ENCODE peak calls at places on chromosome 1, in ten cellular contexts. D is amniotic stem cell; A is RWPE1; J is anterior cingulate cortex; L is GM13976; Y is neuronal stem cell; H is glutamatergic neuron; V is T-helper 2 cell; X is CD4-positive, alpha-beta T cell; P is activated T-cell treated with anti-CD3 and anti-CD28 coated beads, Interleukin-2, amount 50 U/mL, for 72 hours. I is an unnamed sample.

GRCh38 chr1:227892930-227893695 is 54.6 kb downstream of the WNT9A start:
- DNase-seq in H (peak), A (no peak), Y (no peak), V (no peak), J (no peak), P (no peak), L (no peak), X (peak), D (no peak), I (no peak)

GRCh38 chr1:72221811-72222210 is 60.5 kb downstream of the NEGR1 start:
- DNase-seq in A (no peak), Y (no peak), H (no peak), P (no peak), X (no peak), V (peak), D (no peak), L (no peak), J (no peak), I (no peak)

GRCh38 chr1:52633291-52633754 is 355 bp downstream of the SHISAL2A start:
- DNase-seq in A (no peak), Y (peak), P (peak), X (peak), L (peak), D (no peak), H (peak), V (peak), J (no peak), I (peak)

GRCh38 chr1:76074321-76075187 is at the start of gene ST6GALNAC3:
- DNase-seq in Y (peak), A (peak), H (peak), V (peak), J (peak), X (peak), D (no peak), L (peak), P (peak), I (peak)

GRCh38 chr1:21278208-21278861 is 11.9 kb downstream of the ECE1 start:
- DNase-seq in X (no peak), L (no peak), J (no peak), V (no peak), D (no peak), P (no peak), Y (peak), A (no peak), H (no peak), I (no peak)

GRCh38 chr1:22204989-22205913 is 62.4 kb upstream of the WNT4 start:
- DNase-seq in J (no peak), H (no peak), Y (no peak), P (no peak), V (no peak), D (no peak), X (no peak), L (no peak), A (no peak), I (no peak)

GRCh38 chr1:201774224-201774982 is 54.6 kb upstream of the IPO9 start:
- DNase-seq in X (no peak), H (no peak), D (no peak), A (no peak), P (no peak), Y (no peak), V (no peak), J (no peak), L (no peak), I (no peak)

GRCh38 chr1:109254621-109255096 is 5.3 kb downstream of the CELSR2 start:
- DNase-seq in L (no peak), P (no peak), X (no peak), D (no peak), Y (no peak), J (no peak), V (no peak), A (no peak), H (peak), I (no peak)

GRCh38 chr1:171257207-171258052 is 9.1 kb downstream of the FMO1 start:
- DNase-seq in L (no peak), P (no peak), A (peak), H (no peak), V (no peak), X (no peak), D (no peak), Y (no peak), J (no peak), I (no peak)

GRCh38 chr1:208747979-208748378 is 503.8 kb upstream of the PLXNA2 start:
- DNase-seq in V (no peak), J (no peak), H (no peak), D (no peak), A (no peak), L (no peak), X (no peak), P (no peak), Y (no peak), I (no peak)

GRCh38 chr1:38375035-38375434 is 328.4 kb upstream of the POU3F1 start:
- DNase-seq in X (no peak), L (no peak), Y (no peak), P (no peak), H (no peak), D (no peak), J (no peak), V (no peak), A (no peak), I (no peak)

GRCh38 chr1:236419502-236419901 is 25.4 kb downstream of the EDARADD start:
- DNase-seq in A (no peak), Y (no peak), H (no peak), P (no peak), X (no peak), V (no peak), D (no peak), J (no peak), L (no peak), I (no peak)

GRCh38 chr1:72357411-72357810 is 75.1 kb upstream of the NEGR1 start:
- DNase-seq in H (no peak), L (no peak), Y (no peak), X (no peak), A (no peak), V (no peak), D (no peak), J (no peak), P (no peak), I (no peak)

GRCh38 chr1:8727809-8728213 is 89.6 kb downstream of the RERE start:
- DNase-seq in P (no peak), J (peak), L (peak), H (peak), V (no peak), X (no peak), D (no peak), A (no peak), Y (no peak), I (no peak)

GRCh38 chr1:168428063-168428731 is 115.6 kb downstream of the XCL2 start:
- DNase-seq in P (no peak), J (peak), A (no peak), Y (no peak), D (no peak), L (no peak), H (no peak), X (no peak), V (no peak), I (peak)

GRCh38 chr1:195462646-195463045 is 1145.6 kb downstream of the KCNT2 start:
- DNase-seq in Y (no peak), H (no peak), A (peak), L (no peak), D (peak), X (no peak), P (no peak), V (no peak), J (no peak), I (no peak)

GRCh38 chr1:15950763-15951295 is 25.1 kb downstream of the ZBTB17 start:
- DNase-seq in J (no peak), A (no peak), X (peak), Y (no peak), H (no peak), V (peak), P (peak), D (no peak), L (no peak), I (no peak)

GRCh38 chr1:178273707-178274410 is 180.0 kb downstream of the RASAL2 start:
- DNase-seq in X (no peak), D (no peak), L (peak), J (no peak), A (peak), H (no peak), P (no peak), V (peak), Y (no peak), I (no peak)

GRCh38 chr1:70764747-70765146 is 282.9 kb downstream of the PTGER3 start:
- DNase-seq in D (no peak), P (no peak), Y (no peak), J (no peak), H (no peak), V (peak), A (no peak), L (no peak), X (no peak), I (no peak)

GRCh38 chr1:117416546-117417117 is 49.4 kb downstream of the MAN1A2 start:
- DNase-seq in P (no peak), V (no peak), H (no peak), A (no peak), X (no peak), J (no peak), Y (no peak), D (no peak), L (no peak), I (no peak)

GRCh38 chr1:18139198-18139981 is 31.8 kb downstream of the IGSF21 start:
- DNase-seq in P (no peak), H (no peak), J (no peak), V (no peak), D (no peak), Y (no peak), A (no peak), X (no peak), L (no peak), I (peak)

GRCh38 chr1:191358724-191359123 is 799.5 kb upstream of the RGS18 start:
- DNase-seq in J (no peak), X (no peak), A (no peak), V (no peak), D (no peak), Y (no peak), P (no peak), L (no peak), H (no peak), I (no peak)

GRCh38 chr1:201275266-201275666 is 8.0 kb upstream of the PKP1 start:
- DNase-seq in X (no peak), L (no peak), P (no peak), Y (no peak), D (peak), V (no peak), A (peak), J (no peak), H (no peak), I (no peak)

GRCh38 chr1:214106375-214106774 is 118.6 kb downstream of the PROX1 start:
- DNase-seq in A (no peak), H (no peak), Y (no peak), X (no peak), L (no peak), P (no peak), D (no peak), V (no peak), J (no peak), I (no peak)

GRCh38 chr1:52296345-52296744 is 69.7 kb downstream of the CC2D1B start:
- DNase-seq in A (peak), P (no peak), V (peak), L (peak), J (no peak), Y (peak), D (no peak), H (no peak), X (no peak), I (no peak)

GRCh38 chr1:164641353-164641730 is 82.4 kb downstream of the PBX1 start:
- DNase-seq in L (no peak), V (no peak), Y (no peak), A (no peak), J (no peak), H (no peak), X (no peak), D (no peak), P (no peak), I (no peak)

GRCh38 chr1:20589331-20590312 is 725 bp downstream of the CDA start:
- DNase-seq in H (no peak), X (no peak), J (no peak), P (no peak), L (no peak), Y (no peak), V (no peak), D (no peak), A (no peak), I (no peak)

GRCh38 chr1:55534565-55535091 is 319.5 kb upstream of the USP24 start:
- DNase-seq in H (no peak), X (no peak), L (no peak), Y (no peak), P (no peak), D (no peak), A (no peak), V (no peak), J (no peak), I (no peak)

GRCh38 chr1:99268021-99268420 is 3.7 kb downstream of the PLPPR4 start:
- DNase-seq in L (no peak), J (no peak), H (no peak), X (no peak), A (no peak), V (no peak), D (no peak), P (no peak), Y (no peak), I (no peak)

GRCh38 chr1:95888877-95889799 is 655.1 kb downstream of the RWDD3 start:
- DNase-seq in Y (peak), L (no peak), D (no peak), A (no peak), X (no peak), P (no peak), J (no peak), V (no peak), H (no peak), I (no peak)

GRCh38 chr1:91876040-91876470 is 9.9 kb downstream of the TGFBR3 start:
- DNase-seq in V (peak), J (no peak), H (no peak), D (no peak), X (no peak), A (no peak), L (peak), Y (no peak), P (peak), I (no peak)

GRCh38 chr1:156749429-156750118 is 1.9 kb downstream of the HDGF start:
- DNase-seq in H (no peak), A (no peak), Y (no peak), D (no peak), J (no peak), X (no peak), P (no peak), L (no peak), V (no peak), I (no peak)

GRCh38 chr1:11882814-11883538 is 24.2 kb upstream of the NPPB start:
- DNase-seq in H (no peak), X (no peak), A (no peak), P (no peak), D (no peak), V (no peak), Y (no peak), J (no peak), L (peak), I (peak)

GRCh38 chr1:9845914-9846313 is 22.1 kb upstream of the CLSTN1 start:
- DNase-seq in H (no peak), V (no peak), J (no peak), L (no peak), X (no peak), A (no peak), D (no peak), Y (no peak), P (no peak), I (no peak)

GRCh38 chr1:206833741-206834140 is 31.7 kb upstream of the IL20 start:
- DNase-seq in Y (no peak), D (no peak), A (no peak), L (no peak), H (no peak), V (no peak), X (no peak), J (no peak), P (no peak), I (no peak)

GRCh38 chr1:160542303-160542945 is 19.4 kb upstream of the SLAMF6 start:
- DNase-seq in V (no peak), L (no peak), X (no peak), J (no peak), Y (no peak), A (no peak), D (no peak), H (no peak), P (no peak), I (no peak)

GRCh38 chr1:247953409-247953808 is 4.8 kb downstream of the OR2L8 start:
- DNase-seq in Y (no peak), P (no peak), D (no peak), J (no peak), H (no peak), L (no peak), V (no peak), A (no peak), X (no peak), I (no peak)

GRCh38 chr1:39158330-39159086 is 46.0 kb upstream of the MACF1 start:
- DNase-seq in J (no peak), L (no peak), P (no peak), A (no peak), V (no peak), H (peak), Y (no peak), X (no peak), D (no peak), I (peak)

I was measured in WTC11.